ENCODE peak calls at places on chromosomes 6 and 20, in ten cellular contexts. One of them, this sample, is unnamed.

GRCh38 chr6:132768051-132768517 is 10.4 kb upstream of the VNN2 start:
- DNase-seq in tibial artery: peak; percentile 66
- DNase-seq in AG04449: no peak
- DNase-seq in astrocyte: no peak
- DNase-seq in lower leg skin: no peak
- DNase-seq in heart left ventricle: peak; percentile 36
- DNase-seq in heart right ventricle: peak; percentile 7
- DNase-seq in astrocyte of the spinal cord: no peak
- DNase-seq in fibroblast of mammary gland: peak; percentile 10
- DNase-seq in choroid plexus epithelial cell: peak; percentile 14
- DNase-seq in this sample: no peak

GRCh38 chr6:113351183-113351834 is 505.8 kb upstream of the MARCKS start:
- DNase-seq in astrocyte: peak; percentile 92
- DNase-seq in lower leg skin: peak; percentile 26
- DNase-seq in astrocyte of the spinal cord: peak; percentile 69
- DNase-seq in choroid plexus epithelial cell: peak; percentile 80
- DNase-seq in tibial artery: no peak
- DNase-seq in heart right ventricle: no peak
- DNase-seq in heart left ventricle: peak; percentile 35
- DNase-seq in AG04449: no peak
- DNase-seq in fibroblast of mammary gland: peak; percentile 89
- DNase-seq in this sample: peak; percentile 80

GRCh38 chr6:1851681-1852456 is 242.2 kb downstream of the FOXC1 start:
- DNase-seq in fibroblast of mammary gland: no peak
- DNase-seq in heart left ventricle: no peak
- DNase-seq in AG04449: no peak
- DNase-seq in choroid plexus epithelial cell: no peak
- DNase-seq in lower leg skin: no peak
- DNase-seq in astrocyte of the spinal cord: no peak
- DNase-seq in tibial artery: no peak
- DNase-seq in heart right ventricle: no peak
- DNase-seq in astrocyte: no peak
- DNase-seq in this sample: no peak

GRCh38 chr20:38601216-38602184 is at the start of gene ARHGAP40:
- DNase-seq in fibroblast of mammary gland: peak; percentile 14
- DNase-seq in tibial artery: no peak
- DNase-seq in astrocyte of the spinal cord: no peak
- DNase-seq in astrocyte: peak; percentile 29
- DNase-seq in lower leg skin: no peak
- DNase-seq in heart left ventricle: no peak
- DNase-seq in AG04449: no peak
- DNase-seq in heart right ventricle: no peak
- DNase-seq in choroid plexus epithelial cell: peak; percentile 23
- DNase-seq in this sample: no peak

GRCh38 chr6:154156135-154156948 is 117.3 kb downstream of the OPRM1 start:
- DNase-seq in fibroblast of mammary gland: peak; percentile 31
- DNase-seq in lower leg skin: no peak
- DNase-seq in astrocyte of the spinal cord: peak; percentile 52
- DNase-seq in heart right ventricle: no peak
- DNase-seq in AG04449: no peak
- DNase-seq in choroid plexus epithelial cell: peak; percentile 80
- DNase-seq in astrocyte: peak; percentile 12
- DNase-seq in heart left ventricle: peak; percentile 25
- DNase-seq in tibial artery: no peak
- DNase-seq in this sample: no peak

GRCh38 chr20:28562510-28562898 is 2695.0 kb upstream of the DEFB115 start:
- DNase-seq in lower leg skin: no peak
- DNase-seq in astrocyte of the spinal cord: peak; percentile 73
- DNase-seq in fibroblast of mammary gland: peak; percentile 71
- DNase-seq in heart right ventricle: no peak
- DNase-seq in choroid plexus epithelial cell: peak; percentile 80
- DNase-seq in AG04449: peak; percentile 60
- DNase-seq in astrocyte: peak; percentile 79
- DNase-seq in heart left ventricle: no peak
- DNase-seq in tibial artery: no peak
- DNase-seq in this sample: no peak

GRCh38 chr6:139518556-139519091 is 144.2 kb upstream of the CITED2 start:
- DNase-seq in heart left ventricle: no peak
- DNase-seq in fibroblast of mammary gland: no peak
- DNase-seq in lower leg skin: no peak
- DNase-seq in choroid plexus epithelial cell: no peak
- DNase-seq in heart right ventricle: no peak
- DNase-seq in astrocyte: no peak
- DNase-seq in AG04449: no peak
- DNase-seq in tibial artery: no peak
- DNase-seq in astrocyte of the spinal cord: no peak
- DNase-seq in this sample: no peak

GRCh38 chr6:129186988-129187387 is 304.1 kb downstream of the LAMA2 start:
- DNase-seq in fibroblast of mammary gland: peak; percentile 93
- DNase-seq in astrocyte: peak; percentile 74
- DNase-seq in choroid plexus epithelial cell: peak; percentile 66
- DNase-seq in tibial artery: no peak
- DNase-seq in lower leg skin: no peak
- DNase-seq in astrocyte of the spinal cord: peak; percentile 80
- DNase-seq in heart right ventricle: no peak
- DNase-seq in AG04449: no peak
- DNase-seq in heart left ventricle: no peak
- DNase-seq in this sample: peak; percentile 74

GRCh38 chr6:80523531-80523970 is 417.1 kb downstream of the BCKDHB start:
- DNase-seq in fibroblast of mammary gland: no peak
- DNase-seq in heart right ventricle: peak; percentile 11
- DNase-seq in heart left ventricle: no peak
- DNase-seq in tibial artery: no peak
- DNase-seq in astrocyte: no peak
- DNase-seq in lower leg skin: no peak
- DNase-seq in AG04449: no peak
- DNase-seq in choroid plexus epithelial cell: peak; percentile 42
- DNase-seq in astrocyte of the spinal cord: peak; percentile 29
- DNase-seq in this sample: no peak

DNA sequence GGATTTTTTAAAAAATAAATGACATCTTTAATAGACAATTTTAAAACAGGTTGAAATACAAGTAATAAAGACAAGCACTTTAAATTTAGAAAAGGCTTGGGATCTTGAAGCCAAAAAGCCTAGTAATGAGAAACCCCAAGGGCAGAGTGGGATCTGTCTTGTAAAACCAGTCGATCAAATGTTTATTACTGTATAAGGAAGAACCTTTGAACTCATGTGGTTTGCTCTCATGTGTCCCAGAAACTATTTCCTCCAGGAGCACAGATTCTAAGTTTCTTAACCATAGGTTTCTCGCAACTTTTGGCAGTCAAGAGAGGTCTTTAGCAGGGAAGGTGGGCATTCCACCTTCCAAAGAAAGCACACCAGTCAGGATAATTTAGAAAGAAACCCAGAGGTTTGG is 541.7 kb upstream of the BTBD3 start:
- DNase-seq in lower leg skin: no peak
- DNase-seq in astrocyte of the spinal cord: no peak
- DNase-seq in fibroblast of mammary gland: no peak
- DNase-seq in tibial artery: no peak
- DNase-seq in AG04449: no peak
- DNase-seq in choroid plexus epithelial cell: peak; percentile 72
- DNase-seq in heart left ventricle: no peak
- DNase-seq in heart right ventricle: no peak
- DNase-seq in astrocyte: no peak
- DNase-seq in this sample: no peak
- H3K4me3 ChIP-seq in lower leg skin: no peak overlapping the region
- H3K4me3 ChIP-seq in astrocyte of the spinal cord: no peak overlapping the region
- H3K4me3 ChIP-seq in fibroblast of mammary gland: no peak overlapping the region
- H3K4me3 ChIP-seq in tibial artery: no peak overlapping the region
- H3K4me3 ChIP-seq in AG04449: no peak overlapping the region
- H3K4me3 ChIP-seq in choroid plexus epithelial cell: no peak overlapping the region
- H3K4me3 ChIP-seq in heart left ventricle: no peak overlapping the region
- H3K4me3 ChIP-seq in heart right ventricle: no peak overlapping the region
- H3K4me3 ChIP-seq in astrocyte: no peak overlapping the region
- H3K4me3 ChIP-seq in this sample: no peak overlapping the region

GRCh38 chr6:26031595-26032386 is 55.4 kb upstream of the HFE start:
- DNase-seq in astrocyte: peak; percentile 97
- DNase-seq in heart right ventricle: peak; percentile 35
- DNase-seq in fibroblast of mammary gland: peak; percentile 98
- DNase-seq in astrocyte of the spinal cord: peak; percentile 98
- DNase-seq in lower leg skin: peak; percentile 90
- DNase-seq in choroid plexus epithelial cell: peak; percentile 98
- DNase-seq in AG04449: no peak
- DNase-seq in tibial artery: peak; percentile 86
- DNase-seq in heart left ventricle: peak; percentile 87
- DNase-seq in this sample: peak; percentile 100
- TF ChIP-seq CTCF in astrocyte: no peak
- TF ChIP-seq CTCF in heart right ventricle: peak; percentile 27
- TF ChIP-seq CTCF in fibroblast of mammary gland: no peak
- TF ChIP-seq CTCF in astrocyte of the spinal cord: peak; percentile 32
- TF ChIP-seq CTCF in lower leg skin: no peak
- TF ChIP-seq CTCF in choroid plexus epithelial cell: peak; percentile 40
- TF ChIP-seq CTCF in AG04449: peak; percentile 20
- TF ChIP-seq CTCF in tibial artery: peak; percentile 21
- TF ChIP-seq CTCF in heart left ventricle: peak; percentile 18
- TF ChIP-seq CTCF in this sample: no peak

GRCh38 chr6:109449789-109450673 is 5.5 kb downstream of the MICAL1 start:
- DNase-seq in lower leg skin: no peak
- DNase-seq in astrocyte of the spinal cord: no peak
- DNase-seq in AG04449: no peak
- DNase-seq in choroid plexus epithelial cell: no peak
- DNase-seq in fibroblast of mammary gland: no peak
- DNase-seq in tibial artery: no peak
- DNase-seq in heart right ventricle: no peak
- DNase-seq in astrocyte: no peak
- DNase-seq in heart left ventricle: no peak
- DNase-seq in this sample: no peak
- H3K4me3 ChIP-seq in lower leg skin: no peak overlapping the region
- H3K4me3 ChIP-seq in astrocyte of the spinal cord: no peak overlapping the region
- H3K4me3 ChIP-seq in AG04449: no peak overlapping the region
- H3K4me3 ChIP-seq in choroid plexus epithelial cell: no peak overlapping the region
- H3K4me3 ChIP-seq in fibroblast of mammary gland: no peak overlapping the region
- H3K4me3 ChIP-seq in tibial artery: no peak overlapping the region
- H3K4me3 ChIP-seq in heart right ventricle: no peak overlapping the region
- H3K4me3 ChIP-seq in astrocyte: no peak overlapping the region
- H3K4me3 ChIP-seq in heart left ventricle: no peak overlapping the region
- H3K4me3 ChIP-seq in this sample: no peak overlapping the region

DNA sequence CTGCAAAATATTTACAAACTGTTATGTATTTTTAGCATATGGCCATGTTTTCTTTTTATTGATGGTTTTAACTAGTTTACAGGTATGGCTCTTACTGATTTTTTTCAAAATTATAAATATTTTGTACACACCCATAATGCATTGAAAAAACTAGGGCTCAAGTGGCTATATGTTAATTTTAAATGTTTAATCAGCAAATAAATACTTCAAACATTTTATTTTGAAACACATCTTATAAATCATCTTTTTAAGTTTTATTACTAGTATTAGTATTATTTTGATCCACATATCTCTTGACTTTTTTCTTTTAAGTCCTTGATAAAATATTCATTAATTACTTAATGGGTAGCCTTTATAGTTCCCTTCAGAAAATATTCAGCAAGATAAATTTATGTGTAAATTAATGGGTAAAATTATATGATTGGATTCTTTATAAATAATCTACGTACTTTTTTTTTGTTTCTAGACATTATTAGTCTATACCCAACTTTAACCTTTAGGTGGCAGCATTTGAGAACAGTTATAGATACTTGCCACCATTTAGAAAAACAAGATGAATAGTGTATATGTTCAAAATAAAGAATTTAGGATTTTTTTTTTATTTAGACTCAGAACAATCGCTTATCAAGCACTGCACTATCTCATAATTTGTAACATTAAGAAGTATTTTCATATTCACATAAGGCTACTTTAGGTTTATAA is 241.9 kb downstream of the ADGRB3 start:
- DNase-seq in tibial artery: no peak
- DNase-seq in heart right ventricle: no peak
- DNase-seq in astrocyte of the spinal cord: peak; percentile 40
- DNase-seq in fibroblast of mammary gland: peak; percentile 29
- DNase-seq in astrocyte: peak; percentile 6
- DNase-seq in AG04449: no peak
- DNase-seq in heart left ventricle: no peak
- DNase-seq in lower leg skin: no peak
- DNase-seq in choroid plexus epithelial cell: peak; percentile 47
- DNase-seq in this sample: no peak
- TF ChIP-seq CTCF in tibial artery: no peak
- TF ChIP-seq CTCF in heart right ventricle: peak; percentile 49
- TF ChIP-seq CTCF in astrocyte of the spinal cord: peak; percentile 37
- TF ChIP-seq CTCF in fibroblast of mammary gland: peak; percentile 35
- TF ChIP-seq CTCF in astrocyte: peak; percentile 31
- TF ChIP-seq CTCF in AG04449: no peak
- TF ChIP-seq CTCF in heart left ventricle: peak; percentile 46
- TF ChIP-seq CTCF in lower leg skin: no peak
- TF ChIP-seq CTCF in choroid plexus epithelial cell: peak; percentile 46
- TF ChIP-seq CTCF in this sample: no peak

DNA sequence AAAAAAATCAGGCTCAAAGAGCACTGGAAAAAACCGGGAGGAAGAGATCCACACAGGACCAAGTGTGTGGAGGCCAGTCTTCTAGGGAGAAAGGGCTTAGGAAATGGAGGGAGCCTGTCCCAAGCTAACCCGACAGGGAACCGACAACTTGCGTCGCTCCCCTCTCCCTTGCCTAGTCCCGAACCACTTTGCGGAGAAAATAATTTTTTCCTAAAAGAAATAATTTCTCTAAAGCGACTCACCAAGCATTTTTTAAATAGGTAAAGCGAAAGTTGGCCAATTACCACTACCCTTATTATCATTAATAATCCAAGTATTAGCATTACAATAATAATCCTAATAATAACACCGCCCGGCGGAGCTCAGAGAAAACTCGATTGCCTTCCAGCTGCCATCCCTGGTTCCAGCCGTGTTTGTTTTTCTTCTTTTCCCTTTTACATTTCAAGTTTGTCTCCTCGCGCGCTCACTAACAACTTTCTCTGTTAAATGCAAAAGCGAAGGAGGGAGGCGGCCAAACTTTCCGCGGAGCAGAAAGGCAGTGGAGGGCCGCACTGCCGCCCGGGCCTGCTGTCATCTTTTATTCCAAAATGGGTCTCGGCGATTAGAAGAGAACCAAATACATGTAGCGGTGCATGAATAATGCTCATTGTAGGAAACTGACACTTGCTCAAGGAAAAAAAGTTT is 4.9 kb downstream of the NR2E1 start:
- DNase-seq in astrocyte of the spinal cord: no peak
- DNase-seq in astrocyte: no peak
- DNase-seq in choroid plexus epithelial cell: no peak
- DNase-seq in fibroblast of mammary gland: no peak
- DNase-seq in heart left ventricle: no peak
- DNase-seq in AG04449: no peak
- DNase-seq in tibial artery: no peak
- DNase-seq in lower leg skin: no peak
- DNase-seq in heart right ventricle: no peak
- DNase-seq in this sample: no peak
- H3K4me3 ChIP-seq in astrocyte of the spinal cord: no peak overlapping the region
- H3K4me3 ChIP-seq in astrocyte: no peak overlapping the region
- H3K4me3 ChIP-seq in choroid plexus epithelial cell: no peak overlapping the region
- H3K4me3 ChIP-seq in fibroblast of mammary gland: no peak overlapping the region
- H3K4me3 ChIP-seq in heart left ventricle: no peak overlapping the region
- H3K4me3 ChIP-seq in AG04449: no peak overlapping the region
- H3K4me3 ChIP-seq in tibial artery: no peak overlapping the region
- H3K4me3 ChIP-seq in lower leg skin: no peak overlapping the region
- H3K4me3 ChIP-seq in heart right ventricle: no peak overlapping the region
- H3K4me3 ChIP-seq in this sample: no peak overlapping the region